ENCODE peak calls at places on chromosomes 13 and 19, in six cellular contexts. L is activated naive CD8-positive, alpha-beta T cell treated with anti-CD3 and anti-CD28 coated beads, Interleukin-2, amount 50 U/mL, for 24 hours; K is stimulated activated naive CD4-positive, alpha-beta T cell; O is amygdala; F is bronchial epithelial cell; N is pancreas. D is an unnamed sample.

GRCh38 chr19:4580021-4580901 is 20.8 kb upstream of the SEMA6B start:
- DNase-seq in O (no peak), L (no peak), F (no peak), K (no peak), N (no peak), D (no peak)

GRCh38 chr19:19591133-19591825 is 27.2 kb downstream of the PBX4 start:
- DNase-seq in O (no peak), N (no peak), K (no peak), F (peak), L (peak), D (peak)

GRCh38 chr19:29491491-29491890 is 34.3 kb upstream of the VSTM2B start:
- DNase-seq in K (no peak), O (no peak), N (no peak), L (no peak), F (no peak), D (no peak)

GRCh38 chr19:43638214-43638990 is 1.2 kb downstream of the CADM4 start:
- DNase-seq in O (no peak), N (no peak), L (no peak), K (no peak), F (no peak), D (no peak)

GRCh38 chr19:38744298-38744681 is at the start of gene CAPN12:
- DNase-seq in L (no peak), F (no peak), K (no peak), O (no peak), N (no peak), D (no peak)

GRCh38 chr19:42129399-42130253 is 2.6 kb downstream of the POU2F2 start:
- DNase-seq in L (peak), N (no peak), F (peak), K (no peak), O (peak), D (no peak)

GRCh38 chr13:72643339-72643989 is 84.0 kb downstream of the MZT1 start:
- DNase-seq in L (peak), F (peak), K (peak), O (no peak), N (peak), D (peak)

GRCh38 chr13:93900735-93901134 is 578.7 kb downstream of the DCT start:
- DNase-seq in K (no peak), F (no peak), L (no peak), O (no peak), N (no peak), D (no peak)